ENCODE peak calls at places on chromosomes 6 and 20, in nine cellular contexts. One of them, this sample, is unnamed.

GRCh38 chr20:13915244-13915643 is 75.2 kb downstream of the SEL1L2 start:
- DNase-seq in spleen: no peak
- DNase-seq in endothelial cell of umbilical vein: no peak
- DNase-seq in Peyer's patch: no peak
- DNase-seq in HCT116: no peak
- DNase-seq in heart left ventricle: no peak
- DNase-seq in H54: no peak
- DNase-seq in erythroblast: no peak
- DNase-seq in IMR-90: no peak
- DNase-seq in this sample: no peak

GRCh38 chr20:17505664-17506517 is 25.3 kb downstream of the BFSP1 start:
- DNase-seq in spleen: no peak
- DNase-seq in endothelial cell of umbilical vein: no peak
- DNase-seq in Peyer's patch: no peak
- DNase-seq in HCT116: no peak
- DNase-seq in heart left ventricle: no peak
- DNase-seq in H54: peak
- DNase-seq in erythroblast: peak
- DNase-seq in IMR-90: peak
- DNase-seq in this sample: no peak

GRCh38 chr20:44911264-44911921 is 1.5 kb downstream of the PABPC1L start:
- DNase-seq in spleen: peak
- DNase-seq in endothelial cell of umbilical vein: peak
- DNase-seq in Peyer's patch: peak
- DNase-seq in HCT116: peak
- DNase-seq in heart left ventricle: no peak
- DNase-seq in H54: no peak
- DNase-seq in erythroblast: peak
- DNase-seq in IMR-90: peak
- DNase-seq in this sample: peak

GRCh38 chr6:141685416-141685815 is 447.3 kb upstream of the GJE1 start:
- DNase-seq in spleen: no peak
- DNase-seq in endothelial cell of umbilical vein: no peak
- DNase-seq in Peyer's patch: no peak
- DNase-seq in HCT116: no peak
- DNase-seq in heart left ventricle: no peak
- DNase-seq in H54: no peak
- DNase-seq in erythroblast: no peak
- DNase-seq in IMR-90: peak
- DNase-seq in this sample: no peak

GRCh38 chr6:151004415-151005024 is 139.0 kb downstream of the MTHFD1L start:
- DNase-seq in spleen: no peak
- DNase-seq in endothelial cell of umbilical vein: peak
- DNase-seq in Peyer's patch: no peak
- DNase-seq in HCT116: no peak
- DNase-seq in heart left ventricle: peak
- DNase-seq in H54: no peak
- DNase-seq in erythroblast: no peak
- DNase-seq in IMR-90: peak
- DNase-seq in this sample: no peak

GRCh38 chr6:117911660-117912059 is 4.6 kb downstream of the SLC35F1 start:
- DNase-seq in spleen: no peak
- DNase-seq in endothelial cell of umbilical vein: no peak
- DNase-seq in Peyer's patch: no peak
- DNase-seq in HCT116: no peak
- DNase-seq in heart left ventricle: no peak
- DNase-seq in H54: no peak
- DNase-seq in erythroblast: no peak
- DNase-seq in IMR-90: no peak
- DNase-seq in this sample: no peak

GRCh38 chr6:17427617-17428016 is 34.2 kb downstream of the CAP2 start:
- DNase-seq in spleen: no peak
- DNase-seq in endothelial cell of umbilical vein: no peak
- DNase-seq in Peyer's patch: no peak
- DNase-seq in HCT116: no peak
- DNase-seq in heart left ventricle: no peak
- DNase-seq in H54: no peak
- DNase-seq in erythroblast: no peak
- DNase-seq in IMR-90: no peak
- DNase-seq in this sample: no peak

GRCh38 chr6:36858407-36858981 is 16.1 kb downstream of the PPIL1 start:
- DNase-seq in spleen: no peak
- DNase-seq in endothelial cell of umbilical vein: no peak
- DNase-seq in Peyer's patch: no peak
- DNase-seq in HCT116: no peak
- DNase-seq in heart left ventricle: no peak
- DNase-seq in H54: no peak
- DNase-seq in erythroblast: no peak
- DNase-seq in IMR-90: peak
- DNase-seq in this sample: no peak

GRCh38 chr6:166342293-166343156 is at the start of gene SFT2D1:
- DNase-seq in spleen: peak
- DNase-seq in endothelial cell of umbilical vein: peak
- DNase-seq in Peyer's patch: peak
- DNase-seq in HCT116: peak
- DNase-seq in heart left ventricle: peak
- DNase-seq in H54: peak
- DNase-seq in erythroblast: peak
- DNase-seq in IMR-90: peak
- DNase-seq in this sample: peak

GRCh38 chr20:22449115-22449973 is 135.0 kb downstream of the FOXA2 start:
- DNase-seq in spleen: no peak
- DNase-seq in endothelial cell of umbilical vein: no peak
- DNase-seq in Peyer's patch: no peak
- DNase-seq in HCT116: no peak
- DNase-seq in heart left ventricle: no peak
- DNase-seq in H54: no peak
- DNase-seq in erythroblast: no peak
- DNase-seq in IMR-90: no peak
- DNase-seq in this sample: no peak

GRCh38 chr6:117615981-117616961 is 14.0 kb upstream of the GOPC start:
- DNase-seq in spleen: no peak
- DNase-seq in endothelial cell of umbilical vein: no peak
- DNase-seq in Peyer's patch: no peak
- DNase-seq in HCT116: no peak
- DNase-seq in heart left ventricle: no peak
- DNase-seq in H54: peak
- DNase-seq in erythroblast: no peak
- DNase-seq in IMR-90: peak
- DNase-seq in this sample: no peak

DNA sequence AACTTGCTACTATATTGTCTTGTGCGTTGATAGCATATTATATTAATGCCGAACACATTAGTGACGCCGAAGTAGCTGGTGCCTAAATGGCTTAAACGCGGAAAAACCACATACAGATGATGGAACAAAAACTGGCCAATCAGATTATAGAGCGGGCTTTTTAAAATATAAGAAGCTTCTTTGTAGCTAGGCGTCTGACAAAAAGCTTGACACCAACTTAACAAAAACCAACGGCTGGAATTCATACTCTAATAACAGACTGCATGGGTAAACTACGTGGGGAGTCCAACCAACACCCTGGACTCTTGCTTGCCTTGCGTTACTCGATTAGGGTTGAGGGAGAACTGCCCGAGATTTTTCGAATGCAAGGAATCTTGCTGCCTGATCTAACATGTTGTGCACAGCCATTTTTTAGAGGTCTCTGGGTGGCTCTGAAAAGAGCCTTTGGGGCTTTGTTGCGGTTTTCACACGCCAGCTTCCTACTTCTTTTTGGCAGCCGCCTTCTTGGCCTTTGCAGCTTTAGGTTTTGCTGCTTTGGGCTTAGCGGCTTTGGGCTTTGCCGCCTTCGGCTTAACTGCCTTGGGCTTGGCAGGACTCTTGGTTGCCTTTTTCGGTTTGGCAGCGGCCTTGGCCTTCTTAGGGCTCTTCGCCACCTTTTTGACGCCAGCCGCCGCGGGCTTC is 45.7 kb downstream of the OR2B2 start:
- DNase-seq in spleen: no peak
- DNase-seq in endothelial cell of umbilical vein: peak
- DNase-seq in Peyer's patch: no peak
- DNase-seq in HCT116: no peak
- DNase-seq in heart left ventricle: no peak
- DNase-seq in H54: no peak
- DNase-seq in erythroblast: peak
- DNase-seq in IMR-90: peak
- DNase-seq in this sample: peak
- TF ChIP-seq POLR2A in spleen: peak
- TF ChIP-seq POLR2A in endothelial cell of umbilical vein: peak
- TF ChIP-seq POLR2A in Peyer's patch: no peak
- TF ChIP-seq POLR2A in HCT116: no peak
- TF ChIP-seq POLR2A in heart left ventricle: no peak
- TF ChIP-seq POLR2A in H54: no peak
- TF ChIP-seq POLR2A in erythroblast: no peak
- TF ChIP-seq POLR2A in IMR-90: no peak
- TF ChIP-seq POLR2A in this sample: no peak

GRCh38 chr6:167825059-167825758 is 1.5 kb upstream of the AFDN start:
- DNase-seq in spleen: no peak
- DNase-seq in endothelial cell of umbilical vein: no peak
- DNase-seq in Peyer's patch: no peak
- DNase-seq in HCT116: no peak
- DNase-seq in heart left ventricle: no peak
- DNase-seq in H54: no peak
- DNase-seq in erythroblast: peak
- DNase-seq in IMR-90: no peak
- DNase-seq in this sample: no peak

GRCh38 chr6:167827062-167827587 is 414 bp downstream of the AFDN start:
- DNase-seq in spleen: peak
- DNase-seq in endothelial cell of umbilical vein: no peak
- DNase-seq in Peyer's patch: no peak
- DNase-seq in HCT116: no peak
- DNase-seq in heart left ventricle: peak
- DNase-seq in H54: peak
- DNase-seq in erythroblast: no peak
- DNase-seq in IMR-90: no peak
- DNase-seq in this sample: peak

GRCh38 chr6:167827588-167828324 is 1.0 kb downstream of the AFDN start:
- DNase-seq in spleen: peak
- DNase-seq in endothelial cell of umbilical vein: peak
- DNase-seq in Peyer's patch: no peak
- DNase-seq in HCT116: no peak
- DNase-seq in heart left ventricle: peak
- DNase-seq in H54: peak
- DNase-seq in erythroblast: peak
- DNase-seq in IMR-90: peak
- DNase-seq in this sample: peak

GRCh38 chr6:167825759-167826229 is 917 bp upstream of the AFDN start:
- DNase-seq in spleen: peak
- DNase-seq in endothelial cell of umbilical vein: no peak
- DNase-seq in Peyer's patch: peak
- DNase-seq in HCT116: peak
- DNase-seq in heart left ventricle: peak
- DNase-seq in H54: no peak
- DNase-seq in erythroblast: peak
- DNase-seq in IMR-90: no peak
- DNase-seq in this sample: peak

DNA sequence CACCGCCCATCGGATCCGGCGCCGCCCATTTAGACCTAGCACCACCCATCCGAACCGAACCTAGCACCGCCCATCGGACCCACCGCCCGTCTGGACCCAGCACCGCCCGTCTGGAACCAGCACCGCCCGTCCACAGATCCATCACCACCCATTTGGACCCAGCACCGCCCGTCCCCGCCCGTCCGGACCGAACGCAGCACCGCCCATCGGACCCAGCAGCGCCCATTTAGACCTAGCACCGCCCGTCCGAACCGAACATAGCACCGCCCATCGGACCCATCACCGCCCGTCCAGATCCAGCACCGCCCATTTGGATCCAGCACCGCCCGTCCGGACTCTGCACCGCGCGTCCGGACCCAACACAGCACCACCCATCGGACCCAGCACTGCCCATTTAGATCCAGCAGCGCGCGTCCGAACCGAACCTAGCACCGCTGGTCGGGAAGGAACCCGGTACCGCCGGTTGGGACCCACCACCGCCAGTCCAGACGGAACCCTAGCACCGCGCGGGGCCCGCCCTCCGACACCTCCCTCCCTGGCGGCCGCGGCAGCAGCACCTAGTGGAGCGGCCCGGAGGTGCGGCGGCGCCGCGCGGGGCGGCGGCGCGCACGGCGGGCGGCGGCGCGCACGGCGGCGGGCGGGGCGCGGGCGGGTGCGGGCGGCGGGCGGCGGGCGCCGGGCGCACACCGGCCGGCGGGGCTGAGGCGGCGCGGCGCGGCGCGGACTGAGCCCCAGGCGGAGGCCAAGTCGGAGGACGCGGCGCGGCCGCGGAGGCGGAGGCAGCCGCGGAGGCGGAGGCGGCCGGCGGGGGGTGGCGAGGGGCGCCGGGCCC is at the start of gene AFDN:
- DNase-seq in spleen: peak
- DNase-seq in endothelial cell of umbilical vein: no peak
- DNase-seq in Peyer's patch: peak
- DNase-seq in HCT116: no peak
- DNase-seq in heart left ventricle: peak
- DNase-seq in H54: peak
- DNase-seq in erythroblast: peak
- DNase-seq in IMR-90: peak
- DNase-seq in this sample: peak
- TF ChIP-seq POLR2A in spleen: no peak
- TF ChIP-seq POLR2A in endothelial cell of umbilical vein: no peak
- TF ChIP-seq POLR2A in Peyer's patch: peak
- TF ChIP-seq POLR2A in HCT116: peak
- TF ChIP-seq POLR2A in heart left ventricle: no peak
- TF ChIP-seq POLR2A in H54: peak
- TF ChIP-seq POLR2A in erythroblast: no peak
- TF ChIP-seq POLR2A in IMR-90: no peak
- TF ChIP-seq POLR2A in this sample: peak

GRCh38 chr6:154440022-154440421 is 70.5 kb downstream of the CNKSR3 start:
- DNase-seq in spleen: no peak
- DNase-seq in endothelial cell of umbilical vein: peak
- DNase-seq in Peyer's patch: no peak
- DNase-seq in HCT116: no peak
- DNase-seq in heart left ventricle: no peak
- DNase-seq in H54: no peak
- DNase-seq in erythroblast: no peak
- DNase-seq in IMR-90: no peak
- DNase-seq in this sample: no peak
- TF ChIP-seq POLR2A in spleen: no peak
- TF ChIP-seq POLR2A in endothelial cell of umbilical vein: no peak
- TF ChIP-seq POLR2A in Peyer's patch: no peak
- TF ChIP-seq POLR2A in HCT116: no peak
- TF ChIP-seq POLR2A in heart left ventricle: no peak
- TF ChIP-seq POLR2A in H54: no peak
- TF ChIP-seq POLR2A in erythroblast: no peak
- TF ChIP-seq POLR2A in IMR-90: no peak
- TF ChIP-seq POLR2A in this sample: no peak

DNA sequence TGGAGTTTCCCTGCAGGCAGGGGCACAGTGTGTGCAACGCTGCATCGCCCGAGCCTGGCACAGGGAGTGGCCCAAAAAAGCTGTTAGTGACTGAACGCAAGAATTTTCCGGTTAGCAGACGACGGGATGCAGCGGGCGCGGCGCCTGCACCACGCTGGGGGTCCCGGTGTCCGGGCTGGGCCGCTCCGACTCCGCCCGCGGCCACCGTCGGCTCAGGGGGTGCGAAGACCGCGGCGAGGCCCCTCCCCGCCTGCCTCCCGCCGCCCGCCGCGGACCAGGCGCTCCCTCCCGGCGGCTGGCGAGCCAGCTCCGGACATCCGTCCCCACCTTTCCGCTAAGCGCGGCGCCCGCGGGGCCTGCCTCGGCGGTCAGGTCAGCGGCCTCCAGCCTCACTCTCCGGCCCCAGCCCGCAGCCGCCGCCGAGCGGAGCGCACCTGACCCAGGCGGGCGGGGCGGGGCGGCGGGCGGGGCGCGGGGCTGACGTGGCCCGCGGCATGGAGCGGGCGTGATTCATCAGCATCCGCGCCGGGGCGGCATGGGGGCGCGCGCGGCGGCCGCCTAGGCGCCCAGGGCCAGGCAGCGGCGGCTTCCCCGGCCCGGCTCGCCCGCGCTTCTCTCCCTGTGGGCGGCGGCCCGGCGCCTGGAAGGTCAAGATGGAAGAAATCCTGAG is at the start of gene ARFGEF3:
- DNase-seq in spleen: peak
- DNase-seq in endothelial cell of umbilical vein: peak
- DNase-seq in Peyer's patch: no peak
- DNase-seq in HCT116: no peak
- DNase-seq in heart left ventricle: peak
- DNase-seq in H54: peak
- DNase-seq in erythroblast: no peak
- DNase-seq in IMR-90: peak
- DNase-seq in this sample: peak
- TF ChIP-seq POLR2A in spleen: no peak
- TF ChIP-seq POLR2A in endothelial cell of umbilical vein: no peak
- TF ChIP-seq POLR2A in Peyer's patch: no peak
- TF ChIP-seq POLR2A in HCT116: no peak
- TF ChIP-seq POLR2A in heart left ventricle: no peak
- TF ChIP-seq POLR2A in H54: no peak
- TF ChIP-seq POLR2A in erythroblast: no peak
- TF ChIP-seq POLR2A in IMR-90: no peak
- TF ChIP-seq POLR2A in this sample: no peak